ENCODE peak calls at places on chromosomes 11 and 22, in eight cellular contexts. T is stimulated activated CD4-positive, alpha-beta T cell treated with anti-CD3 and anti-CD28 coated beads, Interleukin-2, amount 100 ng/mL, for 48 hours; D is AML-193; W is naive B cell; H is foreskin melanocyte; J is DMS153; I is Caco-2; B is SW480. Y is an unnamed sample.

GRCh38 chr11:19698493-19699292 is 13.9 kb upstream of the NAV2 start:
- DNase-seq in T (no peak), D (no peak), W (no peak), H (no peak), J (no peak), I (no peak), B (no peak), Y (no peak)

GRCh38 chr11:44694443-44694842 is 32.3 kb upstream of the TSPAN18 start:
- DNase-seq in T (no peak), D (no peak), W (no peak), H (no peak), J (no peak), I (no peak), B (no peak), Y (no peak)

GRCh38 chr22:31295413-31295812 is 3.1 kb upstream of the PIK3IP1 start:
- DNase-seq in T (no peak), D (no peak), W (no peak), H (no peak), J (no peak), I (no peak), B (no peak), Y (no peak)

GRCh38 chr11:65420506-65421203 is 1.9 kb upstream of the NEAT1 start:
- DNase-seq in T (no peak), D (peak), W (no peak), H (no peak), J (no peak), I (no peak), B (no peak), Y (no peak)

GRCh38 chr11:70912226-70912840 is 340.0 kb downstream of the SHANK2 start:
- DNase-seq in T (no peak), D (no peak), W (no peak), H (no peak), J (no peak), I (no peak), B (peak), Y (no peak)

GRCh38 chr11:94186342-94187203 is 57.9 kb downstream of the PANX1 start:
- DNase-seq in T (no peak), D (no peak), W (no peak), H (peak), J (no peak), I (no peak), B (no peak), Y (no peak)

GRCh38 chr11:132064987-132065620 is 694.7 kb downstream of the NTM start:
- DNase-seq in T (no peak), D (no peak), W (no peak), H (peak), J (no peak), I (no peak), B (peak), Y (no peak)

GRCh38 chr11:21588754-21589153 is 604.1 kb upstream of the ANO5 start:
- DNase-seq in T (no peak), D (no peak), W (no peak), H (no peak), J (no peak), I (no peak), B (no peak), Y (no peak)

GRCh38 chr22:35154937-35155387 is 89.0 kb downstream of the ISX start:
- DNase-seq in T (peak), D (peak), W (peak), H (no peak), J (peak), I (peak), B (peak), Y (no peak)

GRCh38 chr11:120514541-120515121 is 3.1 kb downstream of the GRIK4 start:
- DNase-seq in T (no peak), D (no peak), W (no peak), H (no peak), J (no peak), I (no peak), B (no peak), Y (no peak)

GRCh38 chr11:12189543-12190235 is 79.3 kb downstream of the MICAL2 start:
- DNase-seq in T (no peak), D (no peak), W (no peak), H (no peak), J (peak), I (no peak), B (no peak), Y (no peak)

GRCh38 chr11:130670200-130670599 is 221.8 kb downstream of the ADAMTS15 start:
- DNase-seq in T (no peak), D (no peak), W (no peak), H (no peak), J (no peak), I (no peak), B (no peak), Y (no peak)

GRCh38 chr11:20353829-20354434 is 9.6 kb upstream of the HTATIP2 start:
- DNase-seq in T (no peak), D (no peak), W (no peak), H (no peak), J (no peak), I (peak), B (peak), Y (no peak)

GRCh38 chr11:16989554-16989953 is 24.7 kb downstream of the PLEKHA7 start:
- DNase-seq in T (no peak), D (no peak), W (no peak), H (no peak), J (no peak), I (no peak), B (no peak), Y (no peak)

GRCh38 chr11:6992457-6993431 is 27.4 kb downstream of the ZNF214 start:
- DNase-seq in T (no peak), D (no peak), W (no peak), H (no peak), J (no peak), I (no peak), B (no peak), Y (no peak)